ENCODE peak calls at places on chromosomes 7 and 10, in nine cellular contexts. O is hepatic stellate cell; B is ACHN; Y is dermis microvascular lymphatic vessel endothelial cell; L is DMS79; P is fibroblast of lung; J is cerebellar cortex; U is NCI-H1417; W is CD4-positive, alpha-beta T cell. V is an unnamed sample.

GRCh38 chr10:17882557-17882956 is 69.2 kb upstream of the SLC39A12 start:
- DNase-seq in L (no peak), U (no peak), J (peak), Y (no peak), O (no peak), B (no peak), W (no peak), P (peak), V (no peak)

GRCh38 chr7:96837583-96837982 is 127.9 kb upstream of the SEM1 start:
- DNase-seq in Y (no peak), B (no peak), L (no peak), O (no peak), P (no peak), U (no peak), J (no peak), W (peak), V (no peak)

GRCh38 chr7:101217388-101218235 is at the start of the genes PLOD3 and ZNHIT1:
- DNase-seq in L (peak), J (peak), U (peak), O (peak), W (peak), Y (peak), P (peak), B (peak), V (peak)

GRCh38 chr7:157430721-157431120 is 93.9 kb downstream of the DNAJB6 start:
- DNase-seq in O (no peak), L (no peak), B (no peak), W (no peak), P (no peak), U (no peak), Y (no peak), J (no peak), V (no peak)

GRCh38 chr7:1156782-1157535 is 3.0 kb downstream of the ZFAND2A start:
- DNase-seq in B (peak), Y (no peak), P (peak), L (no peak), O (peak), U (no peak), J (no peak), W (no peak), V (peak)

GRCh38 chr10:6059506-6059905 is 2.7 kb downstream of the IL2RA start:
- DNase-seq in P (no peak), Y (no peak), O (no peak), U (no peak), J (no peak), W (no peak), L (no peak), B (no peak), V (no peak)

GRCh38 chr7:70587739-70588138 is 544.2 kb upstream of the GALNT17 start:
- DNase-seq in L (no peak), J (no peak), O (no peak), W (no peak), Y (no peak), U (no peak), P (no peak), B (no peak), V (no peak)

GRCh38 chr10:374354-374753 is 239.1 kb downstream of the ZMYND11 start:
- DNase-seq in L (no peak), Y (no peak), J (peak), P (no peak), U (peak), W (no peak), B (no peak), O (no peak), V (no peak)

GRCh38 chr7:150410680-150411346 is 31.7 kb downstream of the ZNF775 start:
- DNase-seq in Y (no peak), W (no peak), J (no peak), U (no peak), P (no peak), B (peak), L (no peak), O (no peak), V (no peak)

GRCh38 chr7:77877800-77878199 is 79.2 kb downstream of the PHTF2 start:
- DNase-seq in U (peak), O (no peak), Y (no peak), W (no peak), B (no peak), J (no peak), L (no peak), P (peak), V (no peak)

GRCh38 chr10:130924138-130924819 is 387.2 kb downstream of the TCERG1L start:
- DNase-seq in W (no peak), B (no peak), U (no peak), P (no peak), J (no peak), L (no peak), O (no peak), Y (no peak), V (no peak)

GRCh38 chr7:14839307-14839706 is 63.2 kb downstream of the DGKB start:
- DNase-seq in P (no peak), J (no peak), O (no peak), Y (no peak), W (no peak), B (no peak), L (no peak), U (no peak), V (no peak)

GRCh38 chr10:76086571-76087260 is 655.3 kb downstream of the LRMDA start:
- DNase-seq in B (peak), U (peak), J (no peak), L (no peak), P (peak), O (peak), Y (no peak), W (no peak), V (peak)

GRCh38 chr7:47294569-47295222 is 287.2 kb downstream of the TNS3 start:
- DNase-seq in U (no peak), L (no peak), W (no peak), P (no peak), B (no peak), J (no peak), Y (no peak), O (no peak), V (no peak)

GRCh38 chr7:147170341-147171012 is 1053.9 kb downstream of the CNTNAP2 start:
- DNase-seq in J (no peak), W (no peak), B (no peak), P (no peak), U (no peak), Y (no peak), L (no peak), O (no peak), V (no peak)

GRCh38 chr10:7551891-7552731 is 114.7 kb downstream of the ITIH5 start:
- DNase-seq in W (no peak), U (no peak), J (no peak), B (no peak), O (no peak), Y (no peak), L (no peak), P (no peak), V (no peak)

GRCh38 chr7:149310113-149310836 is 48.3 kb downstream of the ZNF783 start:
- DNase-seq in W (no peak), B (peak), Y (peak), P (peak), U (peak), O (peak), J (peak), L (no peak), V (peak)

GRCh38 chr7:74031403-74032190 is 3.6 kb downstream of the ELN start:
- DNase-seq in B (no peak), L (no peak), W (no peak), O (no peak), J (no peak), U (no peak), Y (no peak), P (no peak), V (no peak)

GRCh38 chr7:151138541-151138910 is 29.0 kb downstream of the GBX1 start:
- DNase-seq in U (no peak), O (no peak), L (no peak), P (no peak), Y (no peak), J (no peak), W (no peak), B (no peak), V (no peak)

GRCh38 chr10:88114368-88114767 is 250.9 kb downstream of the PTEN start:
- DNase-seq in B (peak), J (peak), U (peak), Y (peak), L (no peak), W (no peak), P (peak), O (peak), V (peak)

GRCh38 chr7:123747620-123748141 is 1.1 kb downstream of the WASL start:
- DNase-seq in Y (peak), L (no peak), B (peak), U (peak), O (peak), J (peak), P (peak), W (no peak), V (peak)

GRCh38 chr10:133003195-133003594 is 60.8 kb upstream of the CFAP46 start:
- DNase-seq in W (no peak), B (no peak), U (no peak), Y (no peak), L (no peak), P (no peak), J (no peak), O (no peak), V (no peak)

GRCh38 chr10:29737209-29737565 is 102.4 kb upstream of the SVIL start:
- DNase-seq in J (no peak), P (no peak), O (no peak), B (no peak), Y (no peak), W (no peak), U (no peak), L (no peak), V (no peak)

GRCh38 chr7:30459591-30460245 is 18.9 kb downstream of the NOD1 start:
- DNase-seq in W (no peak), B (peak), U (no peak), O (peak), Y (no peak), J (no peak), L (no peak), P (peak), V (peak)

GRCh38 chr7:77684030-77684429 is 12.2 kb upstream of the RSBN1L start:
- DNase-seq in P (no peak), O (peak), B (no peak), U (no peak), Y (peak), W (no peak), L (no peak), J (peak), V (no peak)

GRCh38 chr7:44595934-44596635 is 10.3 kb upstream of the OGDH start:
- DNase-seq in J (no peak), B (peak), Y (no peak), P (peak), W (no peak), U (peak), O (no peak), L (peak), V (no peak)

GRCh38 chr7:112448891-112449290 is 1.4 kb upstream of the IFRD1 start:
- DNase-seq in L (peak), B (no peak), O (no peak), J (no peak), U (no peak), W (no peak), P (no peak), Y (no peak), V (peak)

GRCh38 chr7:80614911-80615310 is 23.5 kb upstream of the CD36 start:
- DNase-seq in U (no peak), Y (no peak), B (no peak), W (no peak), O (no peak), P (peak), L (no peak), J (no peak), V (peak)

GRCh38 chr10:122786269-122786668 is 59.4 kb downstream of the CUZD1 start:
- DNase-seq in P (no peak), L (no peak), J (no peak), U (no peak), W (no peak), Y (no peak), B (peak), O (peak), V (peak)

GRCh38 chr7:44639701-44640321 is 33.4 kb downstream of the OGDH start:
- DNase-seq in W (no peak), B (peak), J (peak), L (peak), O (peak), U (peak), Y (peak), P (peak), V (peak)

GRCh38 chr10:114938818-114939193 is 811 bp downstream of the TRUB1 start:
- DNase-seq in U (no peak), O (no peak), B (no peak), L (no peak), P (no peak), W (no peak), Y (no peak), J (no peak), V (no peak)

GRCh38 chr7:135877799-135878198 is 99.4 kb downstream of the MTPN start:
- DNase-seq in L (no peak), P (peak), Y (no peak), J (no peak), B (no peak), W (no peak), O (no peak), U (peak), V (peak)

GRCh38 chr7:4235596-4235995 is 446.5 kb upstream of the FOXK1 start:
- DNase-seq in J (no peak), L (no peak), O (no peak), P (no peak), W (no peak), B (peak), U (no peak), Y (no peak), V (no peak)

GRCh38 chr10:5536486-5536885 is 11.7 kb downstream of the CALML3 start:
- DNase-seq in Y (no peak), J (no peak), U (no peak), W (no peak), L (no peak), B (no peak), O (no peak), P (no peak), V (no peak)

V was measured in EL.